ENCODE peak calls at places on chromosomes 6 and 20, in ten cellular contexts. One of them, this sample, is unnamed.

GRCh38 chr6:145531032-145531431 is 204.3 kb downstream of the EPM2A start:
- DNase-seq in HTR-8/SVneo: no peak
- DNase-seq in prostate gland: no peak
- DNase-seq in C1 segment of cervical spinal cord: no peak
- DNase-seq in Panc1: no peak
- DNase-seq in progenitor cell of endocrine pancreas: no peak
- DNase-seq in NCI-H1105: no peak
- DNase-seq in foreskin melanocyte: no peak
- DNase-seq in lower lobe of right lung: no peak
- DNase-seq in GM18507: no peak
- DNase-seq in this sample: no peak

GRCh38 chr6:143556529-143556928 is 45.0 kb upstream of the FUCA2 start:
- DNase-seq in HTR-8/SVneo: peak
- DNase-seq in prostate gland: no peak
- DNase-seq in C1 segment of cervical spinal cord: no peak
- DNase-seq in Panc1: no peak
- DNase-seq in progenitor cell of endocrine pancreas: no peak
- DNase-seq in NCI-H1105: no peak
- DNase-seq in foreskin melanocyte: no peak
- DNase-seq in lower lobe of right lung: no peak
- DNase-seq in GM18507: no peak
- DNase-seq in this sample: no peak

GRCh38 chr20:37845261-37845681 is 57.7 kb upstream of the VSTM2L start:
- DNase-seq in HTR-8/SVneo: no peak
- DNase-seq in prostate gland: peak
- DNase-seq in C1 segment of cervical spinal cord: no peak
- DNase-seq in Panc1: no peak
- DNase-seq in progenitor cell of endocrine pancreas: no peak
- DNase-seq in NCI-H1105: peak
- DNase-seq in foreskin melanocyte: no peak
- DNase-seq in lower lobe of right lung: no peak
- DNase-seq in GM18507: no peak
- DNase-seq in this sample: peak

GRCh38 chr6:170243791-170244291 is 47.0 kb downstream of the DLL1 start:
- DNase-seq in HTR-8/SVneo: no peak
- DNase-seq in prostate gland: no peak
- DNase-seq in C1 segment of cervical spinal cord: no peak
- DNase-seq in Panc1: no peak
- DNase-seq in progenitor cell of endocrine pancreas: no peak
- DNase-seq in NCI-H1105: no peak
- DNase-seq in foreskin melanocyte: no peak
- DNase-seq in lower lobe of right lung: no peak
- DNase-seq in GM18507: no peak
- DNase-seq in this sample: peak

GRCh38 chr6:17966451-17966850 is 21.0 kb downstream of the KIF13A start:
- DNase-seq in HTR-8/SVneo: no peak
- DNase-seq in prostate gland: no peak
- DNase-seq in C1 segment of cervical spinal cord: no peak
- DNase-seq in Panc1: no peak
- DNase-seq in progenitor cell of endocrine pancreas: no peak
- DNase-seq in NCI-H1105: no peak
- DNase-seq in foreskin melanocyte: no peak
- DNase-seq in lower lobe of right lung: no peak
- DNase-seq in GM18507: no peak
- DNase-seq in this sample: no peak

GRCh38 chr20:9338101-9338500 is 176.3 kb upstream of the LAMP5 start:
- DNase-seq in HTR-8/SVneo: no peak
- DNase-seq in prostate gland: no peak
- DNase-seq in C1 segment of cervical spinal cord: no peak
- DNase-seq in Panc1: no peak
- DNase-seq in progenitor cell of endocrine pancreas: no peak
- DNase-seq in NCI-H1105: no peak
- DNase-seq in foreskin melanocyte: peak
- DNase-seq in lower lobe of right lung: no peak
- DNase-seq in GM18507: no peak
- DNase-seq in this sample: no peak

GRCh38 chr6:142306736-142307135 is 4.9 kb downstream of the ADGRG6 start:
- DNase-seq in HTR-8/SVneo: no peak
- DNase-seq in prostate gland: no peak
- DNase-seq in C1 segment of cervical spinal cord: no peak
- DNase-seq in Panc1: no peak
- DNase-seq in progenitor cell of endocrine pancreas: no peak
- DNase-seq in NCI-H1105: no peak
- DNase-seq in foreskin melanocyte: no peak
- DNase-seq in lower lobe of right lung: no peak
- DNase-seq in GM18507: no peak
- DNase-seq in this sample: no peak

GRCh38 chr6:50907565-50907964 is 88.9 kb downstream of the TFAP2B start:
- DNase-seq in HTR-8/SVneo: no peak
- DNase-seq in prostate gland: no peak
- DNase-seq in C1 segment of cervical spinal cord: no peak
- DNase-seq in Panc1: no peak
- DNase-seq in progenitor cell of endocrine pancreas: no peak
- DNase-seq in NCI-H1105: no peak
- DNase-seq in foreskin melanocyte: no peak
- DNase-seq in lower lobe of right lung: no peak
- DNase-seq in GM18507: no peak
- DNase-seq in this sample: no peak

GRCh38 chr20:19745106-19745505 is 13.0 kb upstream of the RIN2 start:
- DNase-seq in HTR-8/SVneo: no peak
- DNase-seq in prostate gland: no peak
- DNase-seq in C1 segment of cervical spinal cord: no peak
- DNase-seq in Panc1: no peak
- DNase-seq in progenitor cell of endocrine pancreas: no peak
- DNase-seq in NCI-H1105: no peak
- DNase-seq in foreskin melanocyte: no peak
- DNase-seq in lower lobe of right lung: no peak
- DNase-seq in GM18507: no peak
- DNase-seq in this sample: no peak